ENCODE peak calls at places on chromosomes 5 and 9, in five cellular contexts. One of them, this sample, is unnamed.

GRCh38 chr5:152631217-152631616 is 226.1 kb upstream of the NMUR2 start:
- DNase-seq in choroid plexus epithelial cell: no peak
- DNase-seq in ovary: no peak
- DNase-seq in heart left ventricle: no peak
- DNase-seq in fibroblast of the aortic adventitia: no peak
- DNase-seq in this sample: no peak

GRCh38 chr5:170693701-170694100 is 89.8 kb upstream of the GABRP start:
- DNase-seq in choroid plexus epithelial cell: peak
- DNase-seq in ovary: no peak
- DNase-seq in heart left ventricle: no peak
- DNase-seq in fibroblast of the aortic adventitia: no peak
- DNase-seq in this sample: no peak

GRCh38 chr5:57406591-57406990 is 76.0 kb downstream of the ACTBL2 start:
- DNase-seq in choroid plexus epithelial cell: no peak
- DNase-seq in ovary: no peak
- DNase-seq in heart left ventricle: no peak
- DNase-seq in fibroblast of the aortic adventitia: peak
- DNase-seq in this sample: no peak

GRCh38 chr5:90111354-90112070 is 298.0 kb downstream of the CETN3 start:
- DNase-seq in choroid plexus epithelial cell: peak
- DNase-seq in ovary: no peak
- DNase-seq in heart left ventricle: no peak
- DNase-seq in fibroblast of the aortic adventitia: peak
- DNase-seq in this sample: no peak

GRCh38 chr5:40762716-40763115 is 7.0 kb upstream of the TTC33 start:
- DNase-seq in choroid plexus epithelial cell: no peak
- DNase-seq in ovary: no peak
- DNase-seq in heart left ventricle: no peak
- DNase-seq in fibroblast of the aortic adventitia: no peak
- DNase-seq in this sample: no peak

GRCh38 chr5:60490597-60491166 is 209.3 kb downstream of the DEPDC1B start:
- DNase-seq in choroid plexus epithelial cell: no peak
- DNase-seq in ovary: no peak
- DNase-seq in heart left ventricle: no peak
- DNase-seq in fibroblast of the aortic adventitia: no peak
- DNase-seq in this sample: no peak

GRCh38 chr5:14760548-14761002 is 96.1 kb downstream of the OTULIN start:
- DNase-seq in choroid plexus epithelial cell: no peak
- DNase-seq in ovary: no peak
- DNase-seq in heart left ventricle: no peak
- DNase-seq in fibroblast of the aortic adventitia: no peak
- DNase-seq in this sample: no peak

GRCh38 chr5:98455660-98456059 is 317.8 kb upstream of the RGMB start:
- DNase-seq in choroid plexus epithelial cell: peak
- DNase-seq in ovary: no peak
- DNase-seq in heart left ventricle: no peak
- DNase-seq in fibroblast of the aortic adventitia: peak
- DNase-seq in this sample: no peak

GRCh38 chr9:68950689-68951088 is 63.2 kb downstream of the PRKACG start:
- DNase-seq in choroid plexus epithelial cell: no peak
- DNase-seq in ovary: no peak
- DNase-seq in heart left ventricle: no peak
- DNase-seq in fibroblast of the aortic adventitia: no peak
- DNase-seq in this sample: no peak

GRCh38 chr5:97929383-97929782 is 746.3 kb upstream of the RIOK2 start:
- DNase-seq in choroid plexus epithelial cell: peak
- DNase-seq in ovary: no peak
- DNase-seq in heart left ventricle: no peak
- DNase-seq in fibroblast of the aortic adventitia: peak
- DNase-seq in this sample: no peak

GRCh38 chr5:10307206-10308148 is at the start of gene CMBL:
- DNase-seq in choroid plexus epithelial cell: peak
- DNase-seq in ovary: peak
- DNase-seq in heart left ventricle: peak
- DNase-seq in fibroblast of the aortic adventitia: peak
- DNase-seq in this sample: peak

GRCh38 chr5:151592855-151593408 is 1.8 kb upstream of the FAT2 start:
- DNase-seq in choroid plexus epithelial cell: peak
- DNase-seq in ovary: no peak
- DNase-seq in heart left ventricle: no peak
- DNase-seq in fibroblast of the aortic adventitia: no peak
- DNase-seq in this sample: peak

GRCh38 chr5:158746979-158747378 is 352.7 kb downstream of the EBF1 start:
- DNase-seq in choroid plexus epithelial cell: no peak
- DNase-seq in ovary: no peak
- DNase-seq in heart left ventricle: no peak
- DNase-seq in fibroblast of the aortic adventitia: peak
- DNase-seq in this sample: no peak

GRCh38 chr9:71076096-71076495 is 45.3 kb downstream of the TRPM3 start:
- DNase-seq in choroid plexus epithelial cell: no peak
- DNase-seq in ovary: no peak
- DNase-seq in heart left ventricle: no peak
- DNase-seq in fibroblast of the aortic adventitia: no peak
- DNase-seq in this sample: no peak

GRCh38 chr5:3186711-3187450 is 408.8 kb upstream of the IRX1 start:
- DNase-seq in choroid plexus epithelial cell: no peak
- DNase-seq in ovary: no peak
- DNase-seq in heart left ventricle: no peak
- DNase-seq in fibroblast of the aortic adventitia: no peak
- DNase-seq in this sample: no peak

GRCh38 chr9:133274236-133275104 is 531 bp downstream of the ABO start:
- DNase-seq in choroid plexus epithelial cell: no peak
- DNase-seq in ovary: no peak
- DNase-seq in heart left ventricle: no peak
- DNase-seq in fibroblast of the aortic adventitia: no peak
- DNase-seq in this sample: no peak

DNA sequence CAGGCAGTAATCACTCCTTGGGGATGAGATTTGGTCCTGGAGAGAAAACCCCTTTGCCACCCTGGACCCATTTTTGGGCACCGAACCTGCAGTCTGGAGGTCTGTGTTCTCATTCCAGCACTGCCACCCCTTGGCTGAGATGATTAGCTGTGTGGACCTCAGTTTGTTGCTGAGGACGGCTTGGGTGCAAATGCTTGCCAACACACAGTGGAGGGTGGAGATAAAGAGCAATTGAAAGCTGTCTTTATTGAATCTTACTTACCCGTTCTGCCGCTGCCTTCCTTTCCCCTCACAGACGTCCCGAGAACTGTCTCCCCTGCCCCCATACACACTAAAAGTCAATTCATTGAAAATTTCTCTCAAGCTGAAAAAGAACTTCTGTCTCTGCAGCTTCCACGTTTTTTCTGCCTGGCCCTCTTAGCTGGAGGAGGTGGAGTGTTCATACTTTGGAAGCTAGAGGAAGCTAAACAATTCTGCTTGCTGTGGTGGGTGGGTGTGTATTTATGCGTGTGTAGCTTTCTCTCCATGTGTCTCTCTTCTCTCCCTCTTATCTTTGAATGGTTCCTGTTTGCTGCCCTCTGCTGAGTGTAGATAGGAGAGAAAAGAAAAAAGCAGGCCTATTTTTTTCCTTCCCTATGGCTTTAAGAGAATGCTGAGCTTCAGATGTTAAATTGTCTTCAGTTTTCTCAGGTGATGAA is 6.6 kb downstream of the GALNT10 start:
- DNase-seq in choroid plexus epithelial cell: peak
- DNase-seq in ovary: no peak
- DNase-seq in heart left ventricle: no peak
- DNase-seq in fibroblast of the aortic adventitia: peak
- DNase-seq in this sample: no peak
- TF ChIP-seq CTCF in choroid plexus epithelial cell: peak
- TF ChIP-seq CTCF in ovary: peak
- TF ChIP-seq CTCF in heart left ventricle: peak
- TF ChIP-seq CTCF in fibroblast of the aortic adventitia: peak
- TF ChIP-seq CTCF in this sample: no peak

GRCh38 chr5:136028782-136029742 is at the start of gene TGFBI:
- DNase-seq in choroid plexus epithelial cell: peak
- DNase-seq in ovary: peak
- DNase-seq in heart left ventricle: peak
- DNase-seq in fibroblast of the aortic adventitia: peak
- DNase-seq in this sample: peak
- TF ChIP-seq CTCF in choroid plexus epithelial cell: no peak
- TF ChIP-seq CTCF in ovary: no peak
- TF ChIP-seq CTCF in heart left ventricle: peak
- TF ChIP-seq CTCF in fibroblast of the aortic adventitia: peak
- TF ChIP-seq CTCF in this sample: no peak

GRCh38 chr5:127280494-127281220 is 9.9 kb upstream of the MEGF10 start:
- DNase-seq in choroid plexus epithelial cell: peak
- DNase-seq in ovary: no peak
- DNase-seq in heart left ventricle: no peak
- DNase-seq in fibroblast of the aortic adventitia: no peak
- DNase-seq in this sample: no peak
- TF ChIP-seq CTCF in choroid plexus epithelial cell: peak
- TF ChIP-seq CTCF in ovary: no peak
- TF ChIP-seq CTCF in heart left ventricle: no peak
- TF ChIP-seq CTCF in fibroblast of the aortic adventitia: no peak
- TF ChIP-seq CTCF in this sample: no peak

GRCh38 chr5:94524841-94525697 is 93.3 kb downstream of the KIAA0825 start:
- DNase-seq in choroid plexus epithelial cell: peak
- DNase-seq in ovary: no peak
- DNase-seq in heart left ventricle: no peak
- DNase-seq in fibroblast of the aortic adventitia: peak
- DNase-seq in this sample: no peak
- TF ChIP-seq CTCF in choroid plexus epithelial cell: peak
- TF ChIP-seq CTCF in ovary: no peak
- TF ChIP-seq CTCF in heart left ventricle: peak
- TF ChIP-seq CTCF in fibroblast of the aortic adventitia: peak
- TF ChIP-seq CTCF in this sample: peak

GRCh38 chr5:165029471-165029870 is 1524.1 kb downstream of the MAT2B start:
- DNase-seq in choroid plexus epithelial cell: peak
- DNase-seq in ovary: no peak
- DNase-seq in heart left ventricle: no peak
- DNase-seq in fibroblast of the aortic adventitia: no peak
- DNase-seq in this sample: no peak
- TF ChIP-seq CTCF in choroid plexus epithelial cell: peak
- TF ChIP-seq CTCF in ovary: no peak
- TF ChIP-seq CTCF in heart left ventricle: peak
- TF ChIP-seq CTCF in fibroblast of the aortic adventitia: no peak
- TF ChIP-seq CTCF in this sample: peak

GRCh38 chr5:91383027-91383955 is at the start of gene ARRDC3:
- DNase-seq in choroid plexus epithelial cell: peak
- DNase-seq in ovary: peak
- DNase-seq in heart left ventricle: peak
- DNase-seq in fibroblast of the aortic adventitia: peak
- DNase-seq in this sample: peak
- TF ChIP-seq CTCF in choroid plexus epithelial cell: no peak
- TF ChIP-seq CTCF in ovary: peak
- TF ChIP-seq CTCF in heart left ventricle: no peak
- TF ChIP-seq CTCF in fibroblast of the aortic adventitia: no peak
- TF ChIP-seq CTCF in this sample: no peak

DNA sequence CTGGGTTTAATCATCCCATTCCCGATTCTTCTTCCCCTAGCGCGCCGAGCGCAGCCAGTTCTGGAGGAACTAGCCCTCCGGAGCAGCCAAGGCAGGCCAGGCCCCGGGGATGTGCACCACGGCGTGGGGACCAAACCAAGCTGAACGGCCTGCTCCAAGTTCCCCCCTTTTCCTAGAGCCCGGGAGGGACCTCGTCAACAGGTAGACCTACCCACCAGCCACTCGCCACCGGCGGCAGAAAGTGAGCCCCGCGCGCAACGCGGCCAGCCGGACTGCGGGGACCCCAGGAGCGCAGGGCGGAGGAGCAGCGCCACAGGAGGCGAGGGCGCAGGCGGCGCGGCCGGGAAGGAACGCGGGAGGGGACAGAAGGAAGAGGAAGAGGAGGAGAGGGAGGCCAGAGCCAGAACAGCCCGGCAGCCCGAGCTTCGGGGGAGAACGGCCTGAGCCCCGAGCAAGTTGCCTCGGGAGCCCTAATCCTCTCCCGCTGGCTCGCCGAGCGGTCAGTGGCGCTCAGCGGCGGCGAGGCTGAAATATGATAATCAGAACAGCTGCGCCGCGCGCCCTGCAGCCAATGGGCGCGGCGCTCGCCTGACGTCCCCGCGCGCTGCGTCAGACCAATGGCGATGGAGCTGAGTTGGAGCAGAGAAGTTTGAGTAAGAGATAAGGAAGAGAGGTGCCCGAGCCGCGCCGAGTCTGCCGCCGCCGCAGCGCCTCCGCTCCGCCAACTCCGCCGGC is at the start of gene ISL1:
- DNase-seq in choroid plexus epithelial cell: peak
- DNase-seq in ovary: no peak
- DNase-seq in heart left ventricle: peak
- DNase-seq in fibroblast of the aortic adventitia: peak
- DNase-seq in this sample: peak
- TF ChIP-seq CTCF in choroid plexus epithelial cell: no peak
- TF ChIP-seq CTCF in ovary: no peak
- TF ChIP-seq CTCF in heart left ventricle: no peak
- TF ChIP-seq CTCF in fibroblast of the aortic adventitia: no peak
- TF ChIP-seq CTCF in this sample: no peak

DNA sequence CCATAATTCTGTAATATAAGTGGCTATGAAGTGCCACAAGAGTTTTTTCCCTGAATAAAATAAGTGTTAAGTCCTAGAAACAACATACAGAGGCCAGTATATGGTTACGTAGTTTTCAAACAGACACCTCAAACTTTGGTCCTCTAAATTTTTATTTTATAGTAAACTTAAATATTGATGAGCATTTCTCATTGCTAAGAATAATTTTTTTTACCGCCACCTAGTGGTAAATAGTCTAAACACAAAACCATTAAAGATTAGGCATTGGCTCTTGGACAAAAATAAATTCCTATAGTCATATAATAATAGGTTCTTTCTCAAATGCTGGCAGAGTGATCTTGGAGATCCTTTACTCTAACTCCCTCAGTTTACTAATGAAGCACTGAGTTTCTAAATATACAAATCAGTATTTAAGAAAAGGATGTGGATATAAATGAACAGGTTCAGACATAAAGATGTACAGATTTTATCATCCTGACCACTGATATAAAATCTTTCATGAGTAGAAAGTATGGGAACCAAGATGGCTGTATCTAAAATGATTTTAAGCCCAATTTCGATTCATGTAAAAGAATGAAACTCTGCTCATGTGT is 136.2 kb downstream of the FANCC start:
- DNase-seq in choroid plexus epithelial cell: peak
- DNase-seq in ovary: no peak
- DNase-seq in heart left ventricle: no peak
- DNase-seq in fibroblast of the aortic adventitia: peak
- DNase-seq in this sample: no peak
- TF ChIP-seq CTCF in choroid plexus epithelial cell: peak
- TF ChIP-seq CTCF in ovary: no peak
- TF ChIP-seq CTCF in heart left ventricle: peak
- TF ChIP-seq CTCF in fibroblast of the aortic adventitia: peak
- TF ChIP-seq CTCF in this sample: peak

DNA sequence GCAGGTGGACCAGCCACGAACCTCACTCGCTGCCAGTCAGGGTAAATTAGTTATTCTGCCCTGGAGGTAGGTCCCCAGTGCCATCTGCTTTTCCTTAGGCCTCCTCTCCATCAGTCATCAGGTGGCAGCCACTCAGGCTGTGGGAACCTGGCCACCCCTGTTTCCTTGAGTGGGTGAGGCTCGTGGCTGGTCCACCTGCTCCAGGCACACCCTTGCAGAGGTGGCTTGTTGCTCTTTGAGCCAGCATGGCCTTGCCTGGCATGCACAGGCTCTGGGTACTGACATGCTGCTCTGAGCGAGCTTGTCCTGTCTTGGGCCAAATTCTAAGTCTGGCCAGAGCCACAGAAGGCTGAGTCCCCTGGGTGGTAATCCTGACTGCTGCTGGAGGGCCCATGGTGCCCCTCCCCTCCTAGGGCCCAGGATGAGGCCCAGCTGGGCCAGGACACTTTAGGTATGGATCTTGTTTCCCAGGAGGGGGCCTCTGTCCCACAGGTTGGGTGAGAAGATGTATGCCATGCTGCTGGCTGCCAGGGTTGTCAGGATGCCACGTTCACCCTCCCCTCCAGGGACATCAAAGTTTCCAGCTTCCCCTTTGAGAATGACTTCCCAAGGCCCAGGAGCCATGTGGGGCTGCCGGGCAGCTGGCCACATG is 17.0 kb upstream of the ZNF484 start:
- DNase-seq in choroid plexus epithelial cell: no peak
- DNase-seq in ovary: no peak
- DNase-seq in heart left ventricle: no peak
- DNase-seq in fibroblast of the aortic adventitia: no peak
- DNase-seq in this sample: no peak
- TF ChIP-seq CTCF in choroid plexus epithelial cell: no peak
- TF ChIP-seq CTCF in ovary: no peak
- TF ChIP-seq CTCF in heart left ventricle: no peak
- TF ChIP-seq CTCF in fibroblast of the aortic adventitia: no peak
- TF ChIP-seq CTCF in this sample: no peak